ENCODE peak calls at places on chromosomes 16 and 17, in four cellular contexts. S is GM04503, A is T-cell, P is mesendoderm. D is an unnamed sample.

GRCh38 chr16:69481901-69482341 is 57.5 kb downstream of the CYB5B start:
- DNase-seq in A (no peak), P (peak), S (no peak), D (peak)

GRCh38 chr17:14688134-14688533 is 387.3 kb downstream of the HS3ST3B1 start:
- DNase-seq in P (peak), A (no peak), S (no peak), D (no peak)

GRCh38 chr17:61279476-61280145 is 120.0 kb upstream of the TBX2 start:
- DNase-seq in S (no peak), P (no peak), A (no peak), D (no peak)

GRCh38 chr17:31674305-31674704 is 184.7 kb downstream of the COPRS start:
- DNase-seq in P (no peak), S (no peak), A (no peak), D (no peak)

GRCh38 chr17:62823111-62823895 is 15.2 kb upstream of the MARCHF10 start:
- DNase-seq in S (no peak), A (no peak), P (no peak), D (no peak)

GRCh38 chr17:74833501-74834361 is 26.0 kb downstream of the GRIN2C start:
- DNase-seq in S (peak), P (no peak), A (no peak), D (no peak)

GRCh38 chr16:10619271-10619849 is 39.0 kb upstream of the EMP2 start:
- DNase-seq in S (no peak), P (peak), A (no peak), D (peak)

GRCh38 chr17:77810536-77810935 is 148.0 kb upstream of the TNRC6C start:
- DNase-seq in S (peak), A (no peak), P (peak), D (peak)